ENCODE peak calls at places on chromosome 18, in five cellular contexts. One of them, this sample, is unnamed.

GRCh38 chr18:43668866-43669265 is 391.6 kb upstream of the SYT4 start:
- DNase-seq in pancreas: no peak
- DNase-seq in colonic mucosa: no peak
- DNase-seq in keratinocyte: no peak
- DNase-seq in choroid plexus epithelial cell: no peak
- DNase-seq in this sample: no peak

GRCh38 chr18:33817096-33817495 is 239.1 kb downstream of the ASXL3 start:
- DNase-seq in choroid plexus epithelial cell: no peak
- DNase-seq in colonic mucosa: no peak
- DNase-seq in pancreas: no peak
- DNase-seq in keratinocyte: peak
- DNase-seq in this sample: no peak

GRCh38 chr18:13614701-13615288 is 111.6 kb downstream of the FAM210A start:
- DNase-seq in keratinocyte: no peak
- DNase-seq in pancreas: no peak
- DNase-seq in choroid plexus epithelial cell: no peak
- DNase-seq in colonic mucosa: no peak
- DNase-seq in this sample: no peak

GRCh38 chr18:12608292-12608691 is 49.6 kb downstream of the SPIRE1 start:
- DNase-seq in colonic mucosa: no peak
- DNase-seq in choroid plexus epithelial cell: peak
- DNase-seq in pancreas: no peak
- DNase-seq in keratinocyte: peak
- DNase-seq in this sample: no peak

GRCh38 chr18:44903327-44903726 is 222.6 kb downstream of the SETBP1 start:
- DNase-seq in choroid plexus epithelial cell: no peak
- DNase-seq in colonic mucosa: no peak
- DNase-seq in pancreas: no peak
- DNase-seq in keratinocyte: no peak
- DNase-seq in this sample: no peak

GRCh38 chr18:62732631-62733030 is 17.3 kb downstream of the PHLPP1 start:
- DNase-seq in colonic mucosa: no peak
- DNase-seq in choroid plexus epithelial cell: no peak
- DNase-seq in pancreas: no peak
- DNase-seq in keratinocyte: no peak
- DNase-seq in this sample: no peak

GRCh38 chr18:8339958-8340357 is 269.3 kb upstream of the RAB12 start:
- DNase-seq in pancreas: no peak
- DNase-seq in choroid plexus epithelial cell: peak
- DNase-seq in keratinocyte: no peak
- DNase-seq in colonic mucosa: no peak
- DNase-seq in this sample: no peak

GRCh38 chr18:42517896-42518295 is 562.9 kb downstream of the PIK3C3 start:
- DNase-seq in choroid plexus epithelial cell: no peak
- DNase-seq in keratinocyte: no peak
- DNase-seq in colonic mucosa: no peak
- DNase-seq in pancreas: no peak
- DNase-seq in this sample: no peak

GRCh38 chr18:48951448-48952286 is 902 bp upstream of the SMAD7 start:
- DNase-seq in colonic mucosa: peak
- DNase-seq in choroid plexus epithelial cell: peak
- DNase-seq in keratinocyte: no peak
- DNase-seq in pancreas: peak
- DNase-seq in this sample: peak

GRCh38 chr18:38241216-38241615 is 675.6 kb upstream of the CELF4 start:
- DNase-seq in keratinocyte: no peak
- DNase-seq in pancreas: no peak
- DNase-seq in choroid plexus epithelial cell: no peak
- DNase-seq in colonic mucosa: no peak
- DNase-seq in this sample: no peak

GRCh38 chr18:76274470-76275289 is 220.4 kb downstream of the ZNF516 start:
- DNase-seq in colonic mucosa: no peak
- DNase-seq in pancreas: no peak
- DNase-seq in choroid plexus epithelial cell: no peak
- DNase-seq in keratinocyte: no peak
- DNase-seq in this sample: peak

GRCh38 chr18:75248426-75249191 is 38.0 kb downstream of the TSHZ1 start:
- DNase-seq in pancreas: no peak
- DNase-seq in colonic mucosa: no peak
- DNase-seq in choroid plexus epithelial cell: no peak
- DNase-seq in keratinocyte: no peak
- DNase-seq in this sample: no peak

GRCh38 chr18:24094561-24094960 is 44.3 kb upstream of the CABYR start:
- DNase-seq in colonic mucosa: no peak
- DNase-seq in pancreas: no peak
- DNase-seq in keratinocyte: no peak
- DNase-seq in choroid plexus epithelial cell: no peak
- DNase-seq in this sample: no peak

GRCh38 chr18:51153659-51154371 is 43.7 kb downstream of the MEX3C start:
- DNase-seq in keratinocyte: no peak
- DNase-seq in choroid plexus epithelial cell: no peak
- DNase-seq in pancreas: no peak
- DNase-seq in colonic mucosa: no peak
- DNase-seq in this sample: no peak

GRCh38 chr18:78144669-78145068 is 834.9 kb upstream of the SALL3 start:
- DNase-seq in choroid plexus epithelial cell: no peak
- DNase-seq in colonic mucosa: no peak
- DNase-seq in keratinocyte: no peak
- DNase-seq in pancreas: no peak
- DNase-seq in this sample: no peak

GRCh38 chr18:27964811-27965210 is 212.1 kb downstream of the CDH2 start:
- DNase-seq in keratinocyte: peak
- DNase-seq in choroid plexus epithelial cell: peak
- DNase-seq in pancreas: no peak
- DNase-seq in colonic mucosa: no peak
- DNase-seq in this sample: no peak

GRCh38 chr18:75016025-75016717 is 192.8 kb downstream of the PTGR3 start:
- DNase-seq in choroid plexus epithelial cell: no peak
- DNase-seq in keratinocyte: no peak
- DNase-seq in colonic mucosa: no peak
- DNase-seq in pancreas: no peak
- DNase-seq in this sample: no peak

GRCh38 chr18:71324356-71324755 is 1035.5 kb downstream of the SOCS6 start:
- DNase-seq in choroid plexus epithelial cell: no peak
- DNase-seq in keratinocyte: no peak
- DNase-seq in colonic mucosa: no peak
- DNase-seq in pancreas: no peak
- DNase-seq in this sample: no peak

GRCh38 chr18:766550-766860 is 45.5 kb downstream of the YES1 start:
- DNase-seq in colonic mucosa: no peak
- DNase-seq in pancreas: no peak
- DNase-seq in keratinocyte: no peak
- DNase-seq in choroid plexus epithelial cell: no peak
- DNase-seq in this sample: no peak
- H3K4me3 ChIP-seq in colonic mucosa: no peak
- H3K4me3 ChIP-seq in pancreas: no peak
- H3K4me3 ChIP-seq in keratinocyte: no peak
- H3K4me3 ChIP-seq in choroid plexus epithelial cell: no peak
- H3K4me3 ChIP-seq in this sample: no peak

GRCh38 chr18:25704096-25704870 is 352.3 kb upstream of the ZNF521 start:
- DNase-seq in colonic mucosa: no peak
- DNase-seq in keratinocyte: no peak
- DNase-seq in pancreas: no peak
- DNase-seq in choroid plexus epithelial cell: no peak
- DNase-seq in this sample: no peak

GRCh38 chr18:25705650-25706049 is 353.7 kb upstream of the ZNF521 start:
- DNase-seq in keratinocyte: no peak
- DNase-seq in pancreas: no peak
- DNase-seq in colonic mucosa: no peak
- DNase-seq in choroid plexus epithelial cell: no peak
- DNase-seq in this sample: no peak

DNA sequence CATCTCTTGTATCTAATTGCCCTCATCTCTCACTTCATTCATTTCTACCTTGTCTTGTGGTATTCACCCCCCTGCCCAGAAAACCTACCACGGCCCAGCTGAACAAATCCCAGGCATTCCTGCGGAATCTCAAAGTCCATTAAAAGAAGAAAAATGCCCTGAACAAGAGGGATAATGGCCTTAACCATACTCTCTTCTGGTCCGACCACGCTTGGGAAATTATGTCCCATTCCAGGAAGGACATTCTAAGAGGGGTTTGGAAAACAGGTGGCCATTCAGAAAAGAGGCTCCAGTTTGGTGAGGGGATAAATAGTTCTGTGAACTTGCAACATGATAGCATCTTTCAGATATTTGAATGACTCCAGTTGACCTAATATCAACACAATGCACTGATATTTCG is 349.9 kb upstream of the ZNF521 start:
- DNase-seq in choroid plexus epithelial cell: no peak
- DNase-seq in keratinocyte: no peak
- DNase-seq in colonic mucosa: no peak
- DNase-seq in pancreas: no peak
- DNase-seq in this sample: no peak
- H3K4me3 ChIP-seq in choroid plexus epithelial cell: no peak
- H3K4me3 ChIP-seq in keratinocyte: no peak
- H3K4me3 ChIP-seq in colonic mucosa: no peak
- H3K4me3 ChIP-seq in pancreas: no peak
- H3K4me3 ChIP-seq in this sample: no peak

GRCh38 chr18:68083776-68084175 is 567.3 kb upstream of the DSEL start:
- DNase-seq in keratinocyte: no peak
- DNase-seq in choroid plexus epithelial cell: peak
- DNase-seq in colonic mucosa: no peak
- DNase-seq in pancreas: no peak
- DNase-seq in this sample: no peak

GRCh38 chr18:68085251-68085650 is 568.7 kb upstream of the DSEL start:
- DNase-seq in keratinocyte: no peak
- DNase-seq in colonic mucosa: no peak
- DNase-seq in choroid plexus epithelial cell: no peak
- DNase-seq in pancreas: no peak
- DNase-seq in this sample: no peak

DNA sequence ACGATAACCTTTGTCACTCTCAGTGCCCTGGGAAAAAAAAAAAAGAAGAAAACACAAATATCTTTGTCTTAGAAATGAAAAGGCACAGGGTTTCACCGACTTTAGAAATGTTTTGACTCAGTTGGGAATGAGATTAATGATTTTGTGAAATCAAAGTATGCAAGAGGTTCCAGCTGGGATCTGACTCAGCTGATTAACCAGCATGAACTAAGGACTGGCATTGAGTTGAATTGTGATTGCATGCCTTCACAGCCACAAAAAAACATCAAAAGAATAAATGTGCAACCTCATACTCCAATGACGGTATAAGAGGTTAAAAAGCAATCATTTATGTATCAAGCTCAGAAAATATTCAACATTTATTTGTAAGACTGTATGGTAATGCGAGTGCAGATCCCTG is 566.6 kb upstream of the DSEL start:
- DNase-seq in keratinocyte: no peak
- DNase-seq in colonic mucosa: no peak
- DNase-seq in pancreas: no peak
- DNase-seq in choroid plexus epithelial cell: peak
- DNase-seq in this sample: no peak
- H3K4me3 ChIP-seq in keratinocyte: no peak
- H3K4me3 ChIP-seq in colonic mucosa: no peak
- H3K4me3 ChIP-seq in pancreas: no peak
- H3K4me3 ChIP-seq in choroid plexus epithelial cell: no peak
- H3K4me3 ChIP-seq in this sample: no peak

DNA sequence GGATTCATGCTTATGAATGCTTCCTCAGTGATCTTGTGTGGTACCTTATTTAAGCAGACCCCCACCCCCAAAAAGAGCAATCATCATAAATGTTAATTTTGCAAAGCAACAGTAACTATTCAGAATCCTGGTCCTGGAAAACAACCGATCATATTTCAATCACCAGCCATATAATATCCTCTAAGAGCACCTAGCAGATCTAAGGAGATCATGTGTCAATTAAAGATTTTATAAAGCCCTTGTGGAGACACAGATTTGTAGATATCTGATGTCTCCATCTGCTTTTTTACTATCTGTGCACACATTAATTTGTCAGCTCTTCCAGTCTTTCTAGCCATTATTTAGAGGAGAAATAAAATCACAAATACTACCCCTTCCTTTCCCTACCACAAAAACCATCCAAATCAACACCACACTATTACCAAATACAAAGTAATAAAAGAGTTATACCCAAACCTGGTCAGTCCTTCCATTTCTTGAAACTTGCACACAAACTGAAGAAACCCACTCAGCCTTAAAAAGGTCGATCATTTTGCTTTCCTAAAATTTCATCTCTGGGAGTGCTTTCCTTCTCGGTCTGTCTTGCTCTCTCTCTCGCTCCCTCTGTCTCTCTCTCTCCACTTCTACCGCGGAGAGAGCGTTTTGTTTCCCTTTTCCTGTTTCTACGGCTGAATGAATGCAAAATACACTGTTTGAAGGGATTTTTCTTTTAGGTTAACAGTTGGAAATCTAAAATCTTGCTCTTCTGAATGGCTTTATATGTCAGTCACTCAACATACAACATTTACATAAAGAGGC is 423.9 kb downstream of the TGIF1 start:
- DNase-seq in choroid plexus epithelial cell: no peak
- DNase-seq in keratinocyte: no peak
- DNase-seq in pancreas: no peak
- DNase-seq in colonic mucosa: no peak
- DNase-seq in this sample: no peak
- H3K4me3 ChIP-seq in choroid plexus epithelial cell: no peak
- H3K4me3 ChIP-seq in keratinocyte: no peak
- H3K4me3 ChIP-seq in pancreas: no peak
- H3K4me3 ChIP-seq in colonic mucosa: no peak
- H3K4me3 ChIP-seq in this sample: no peak

DNA sequence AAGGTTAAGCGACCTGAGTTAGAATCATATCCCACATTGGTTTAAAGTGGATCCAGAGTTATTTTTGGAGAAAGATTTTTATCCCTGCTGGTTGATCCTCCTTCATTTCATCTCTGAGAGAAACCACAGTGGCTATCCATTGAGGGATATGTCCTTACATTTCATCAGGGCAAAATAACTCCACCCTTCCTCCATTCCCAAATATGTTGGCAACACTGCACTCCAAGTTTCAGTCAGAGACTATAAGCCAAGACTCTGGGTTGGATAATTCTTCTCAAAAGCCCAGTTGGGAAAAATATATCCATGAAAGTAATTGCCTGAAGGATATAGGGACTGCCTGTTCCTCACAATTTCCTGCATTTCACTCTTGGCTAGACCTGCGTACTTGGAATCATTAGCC is 27.8 kb upstream of the EPB41L3 start:
- DNase-seq in keratinocyte: no peak
- DNase-seq in choroid plexus epithelial cell: no peak
- DNase-seq in pancreas: no peak
- DNase-seq in colonic mucosa: no peak
- DNase-seq in this sample: no peak
- H3K4me3 ChIP-seq in keratinocyte: no peak
- H3K4me3 ChIP-seq in choroid plexus epithelial cell: no peak
- H3K4me3 ChIP-seq in pancreas: no peak
- H3K4me3 ChIP-seq in colonic mucosa: no peak
- H3K4me3 ChIP-seq in this sample: no peak

This sample was measured in neuronal stem cell.